ENCODE peak calls at places on chromosome 16, in five cellular contexts. One of them, this sample, is unnamed.

GRCh38 chr16:16096161-16096857 is 127.0 kb downstream of the ABCC6 start:
- DNase-seq in A549: no peak
- DNase-seq in H1: no peak
- DNase-seq in endothelial cell of umbilical vein: no peak
- DNase-seq in HCT116: no peak
- DNase-seq in this sample: no peak

GRCh38 chr16:49800876-49801275 is 55.0 kb downstream of the ZNF423 start:
- DNase-seq in H1: no peak
- DNase-seq in endothelial cell of umbilical vein: no peak
- DNase-seq in HCT116: no peak
- DNase-seq in A549: no peak
- DNase-seq in this sample: no peak

GRCh38 chr16:67092227-67092626 is 17.5 kb upstream of the PHAF1 start:
- DNase-seq in endothelial cell of umbilical vein: no peak
- DNase-seq in HCT116: no peak
- DNase-seq in A549: no peak
- DNase-seq in H1: no peak
- DNase-seq in this sample: no peak

GRCh38 chr16:35598696-35599332 is 2139.4 kb downstream of the TP53TG3F start:
- DNase-seq in endothelial cell of umbilical vein: no peak
- DNase-seq in H1: no peak
- DNase-seq in A549: peak; percentile 5
- DNase-seq in HCT116: peak; percentile 57
- DNase-seq in this sample: peak; percentile 15

GRCh38 chr16:49015189-49015540 is 266.5 kb downstream of the CBLN1 start:
- DNase-seq in endothelial cell of umbilical vein: no peak
- DNase-seq in H1: peak; percentile 47
- DNase-seq in A549: no peak
- DNase-seq in HCT116: no peak
- DNase-seq in this sample: no peak

GRCh38 chr16:81066700-81067099 is 10.3 kb downstream of the C16orf46 start:
- DNase-seq in H1: no peak
- DNase-seq in endothelial cell of umbilical vein: no peak
- DNase-seq in HCT116: no peak
- DNase-seq in A549: no peak
- DNase-seq in this sample: no peak

GRCh38 chr16:57619133-57619605 is 9.3 kb upstream of the ADGRG1 start:
- DNase-seq in H1: peak; percentile 38
- DNase-seq in HCT116: no peak
- DNase-seq in endothelial cell of umbilical vein: no peak
- DNase-seq in A549: no peak
- DNase-seq in this sample: no peak

GRCh38 chr16:56609463-56609921 is 1.1 kb downstream of the MT2A start:
- DNase-seq in A549: peak; percentile 53
- DNase-seq in H1: no peak
- DNase-seq in HCT116: peak; percentile 41
- DNase-seq in endothelial cell of umbilical vein: peak; percentile 82
- DNase-seq in this sample: peak; percentile 94

GRCh38 chr16:57091200-57091989 is 988 bp upstream of the CPNE2 start:
- DNase-seq in HCT116: peak; percentile 32
- DNase-seq in A549: peak; percentile 65
- DNase-seq in endothelial cell of umbilical vein: peak; percentile 40
- DNase-seq in H1: peak; percentile 81
- DNase-seq in this sample: peak; percentile 47

GRCh38 chr16:86324320-86324719 is 186.0 kb upstream of the FOXF1 start:
- DNase-seq in H1: no peak
- DNase-seq in endothelial cell of umbilical vein: no peak
- DNase-seq in A549: no peak
- DNase-seq in HCT116: no peak
- DNase-seq in this sample: no peak

GRCh38 chr16:10776280-10776679 is 32.6 kb downstream of the NUBP1 start:
- DNase-seq in endothelial cell of umbilical vein: no peak
- DNase-seq in HCT116: no peak
- DNase-seq in H1: no peak
- DNase-seq in A549: no peak
- DNase-seq in this sample: no peak

GRCh38 chr16:67666538-67667433 is at the start of the genes C16orf86 and ENKD1:
- DNase-seq in H1: peak; percentile 87
- DNase-seq in endothelial cell of umbilical vein: peak; percentile 73
- DNase-seq in A549: peak; percentile 62
- DNase-seq in HCT116: peak; percentile 32
- DNase-seq in this sample: peak; percentile 92

GRCh38 chr16:4415538-4416199 is 727 bp downstream of the CORO7 start:
- DNase-seq in H1: peak; percentile 67
- DNase-seq in A549: no peak
- DNase-seq in endothelial cell of umbilical vein: peak; percentile 43
- DNase-seq in HCT116: no peak
- DNase-seq in this sample: peak; percentile 90

GRCh38 chr16:16137110-16137509 is 86.2 kb downstream of the ABCC6 start:
- DNase-seq in HCT116: no peak
- DNase-seq in endothelial cell of umbilical vein: no peak
- DNase-seq in A549: no peak
- DNase-seq in H1: no peak
- DNase-seq in this sample: no peak

GRCh38 chr16:67454104-67454503 is 23.2 kb downstream of the HSD11B2 start:
- DNase-seq in HCT116: no peak
- DNase-seq in endothelial cell of umbilical vein: no peak
- DNase-seq in H1: no peak
- DNase-seq in A549: no peak
- DNase-seq in this sample: no peak

GRCh38 chr16:77780378-77780837 is 8.0 kb upstream of the VAT1L start:
- DNase-seq in endothelial cell of umbilical vein: peak; percentile 57
- DNase-seq in HCT116: peak; percentile 10
- DNase-seq in H1: no peak
- DNase-seq in A549: peak; percentile 59
- DNase-seq in this sample: no peak

GRCh38 chr16:4768549-4769305 is 1.8 kb upstream of the ZNF500 start:
- DNase-seq in endothelial cell of umbilical vein: peak; percentile 95
- DNase-seq in A549: peak; percentile 96
- DNase-seq in HCT116: peak; percentile 90
- DNase-seq in H1: peak; percentile 92
- DNase-seq in this sample: peak; percentile 94

GRCh38 chr16:1093284-1094123 is 2.5 kb downstream of the C1QTNF8 start:
- DNase-seq in endothelial cell of umbilical vein: no peak
- DNase-seq in H1: peak; percentile 76
- DNase-seq in A549: peak; percentile 78
- DNase-seq in HCT116: peak; percentile 69
- DNase-seq in this sample: no peak

GRCh38 chr16:85327731-85328664 is 215.7 kb upstream of the CIBAR2 start:
- DNase-seq in A549: no peak
- DNase-seq in HCT116: peak; percentile 39
- DNase-seq in endothelial cell of umbilical vein: peak; percentile 74
- DNase-seq in H1: peak; percentile 92
- DNase-seq in this sample: no peak

DNA sequence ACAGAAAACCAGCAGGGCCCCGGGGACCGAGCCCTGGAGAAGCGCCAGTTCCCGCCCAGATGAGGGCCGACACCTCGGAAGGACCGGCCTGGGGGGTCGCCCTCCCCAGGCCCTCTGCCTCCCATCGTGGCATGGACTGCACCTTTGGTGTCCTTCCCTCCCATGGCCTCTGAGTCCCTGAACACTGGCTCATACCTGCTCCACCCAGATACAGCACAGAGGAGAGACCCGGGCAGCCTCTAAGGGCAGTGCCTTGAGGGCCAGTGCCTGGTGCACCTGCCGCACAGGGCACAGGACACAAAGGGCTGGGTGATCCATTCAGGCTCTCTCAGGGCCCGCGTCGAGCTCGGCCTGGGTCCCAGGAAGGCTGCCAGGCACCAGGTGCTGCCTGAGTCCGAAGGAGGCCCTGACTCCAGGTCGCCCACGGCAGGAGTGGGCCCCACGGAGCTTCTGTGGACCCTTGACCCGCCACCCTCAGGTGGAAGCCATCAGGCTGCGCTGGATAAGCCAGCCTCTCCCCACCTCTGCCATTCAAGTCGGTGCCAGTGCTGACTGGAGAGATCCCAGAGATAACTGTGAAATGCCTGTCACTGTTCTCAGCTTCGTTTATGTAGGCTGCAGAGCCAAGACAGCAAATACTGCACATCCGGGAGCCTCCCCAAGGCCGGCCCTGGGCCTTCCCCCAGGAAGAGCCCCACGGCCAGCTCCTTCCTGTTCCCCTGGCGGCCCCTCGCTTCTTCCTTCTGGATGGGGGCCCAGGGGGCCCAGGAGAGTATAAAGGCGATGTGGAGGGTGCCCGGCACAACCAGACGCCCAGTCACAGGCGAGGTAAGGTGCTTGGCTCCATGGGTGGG is at the start of gene ZG16B:
- DNase-seq in endothelial cell of umbilical vein: no peak
- DNase-seq in HCT116: no peak
- DNase-seq in H1: no peak
- DNase-seq in A549: no peak
- DNase-seq in this sample: no peak
- H3K4me3 ChIP-seq in endothelial cell of umbilical vein: no peak within 1 kb of the TSS
- H3K4me3 ChIP-seq in HCT116: no peak within 1 kb of the TSS
- H3K4me3 ChIP-seq in H1: no peak within 1 kb of the TSS
- H3K4me3 ChIP-seq in A549: no peak within 1 kb of the TSS
- H3K4me3 ChIP-seq in this sample: no peak within 1 kb of the TSS

GRCh38 chr16:46801428-46802049 is 29.4 kb downstream of the C16orf87 start:
- DNase-seq in endothelial cell of umbilical vein: peak; percentile 18
- DNase-seq in A549: peak; percentile 37
- DNase-seq in H1: no peak
- DNase-seq in HCT116: no peak
- DNase-seq in this sample: peak; percentile 13
- TF ChIP-seq MAX in endothelial cell of umbilical vein: no peak
- TF ChIP-seq MAX in A549: no peak
- TF ChIP-seq MAX in H1: no peak
- TF ChIP-seq MAX in HCT116: no peak
- TF ChIP-seq MAX in this sample: no peak

GRCh38 chr16:88591577-88592021 is 21.4 kb downstream of the ZC3H18 start:
- DNase-seq in A549: no peak
- DNase-seq in HCT116: no peak
- DNase-seq in endothelial cell of umbilical vein: no peak
- DNase-seq in H1: no peak
- DNase-seq in this sample: peak; percentile 29
- H3K4me3 ChIP-seq in A549: no peak overlapping the region
- H3K4me3 ChIP-seq in HCT116: no peak overlapping the region
- H3K4me3 ChIP-seq in endothelial cell of umbilical vein: no peak overlapping the region
- H3K4me3 ChIP-seq in H1: no peak overlapping the region
- H3K4me3 ChIP-seq in this sample: no peak overlapping the region

GRCh38 chr16:21685034-21685455 is 21.3 kb downstream of the OTOA start:
- DNase-seq in endothelial cell of umbilical vein: no peak
- DNase-seq in HCT116: no peak
- DNase-seq in A549: no peak
- DNase-seq in H1: peak; percentile 83
- DNase-seq in this sample: peak; percentile 36
- TF ChIP-seq MAX in endothelial cell of umbilical vein: no peak
- TF ChIP-seq MAX in HCT116: no peak
- TF ChIP-seq MAX in A549: no peak
- TF ChIP-seq MAX in H1: peak; percentile 86
- TF ChIP-seq MAX in this sample: peak; percentile 81

GRCh38 chr16:28280881-28281836 is 11.2 kb upstream of the SBK1 start:
- DNase-seq in A549: peak; percentile 34
- DNase-seq in HCT116: no peak
- DNase-seq in H1: no peak
- DNase-seq in endothelial cell of umbilical vein: no peak
- DNase-seq in this sample: peak; percentile 33

GRCh38 chr16:28279006-28279405 is 13.3 kb upstream of the SBK1 start:
- DNase-seq in HCT116: no peak
- DNase-seq in H1: no peak
- DNase-seq in endothelial cell of umbilical vein: no peak
- DNase-seq in A549: no peak
- DNase-seq in this sample: peak; percentile 18

GRCh38 chr16:28283798-28284577 is 8.3 kb upstream of the SBK1 start:
- DNase-seq in A549: no peak
- DNase-seq in H1: no peak
- DNase-seq in HCT116: no peak
- DNase-seq in endothelial cell of umbilical vein: no peak
- DNase-seq in this sample: no peak

GRCh38 chr16:28282045-28282444 is 10.3 kb upstream of the SBK1 start:
- DNase-seq in A549: no peak
- DNase-seq in H1: no peak
- DNase-seq in endothelial cell of umbilical vein: no peak
- DNase-seq in HCT116: no peak
- DNase-seq in this sample: no peak

GRCh38 chr16:28283173-28283572 is 9.2 kb upstream of the SBK1 start:
- DNase-seq in HCT116: no peak
- DNase-seq in endothelial cell of umbilical vein: no peak
- DNase-seq in A549: no peak
- DNase-seq in H1: no peak
- DNase-seq in this sample: no peak
- H3K4me3 ChIP-seq in HCT116: no peak overlapping the region
- H3K4me3 ChIP-seq in endothelial cell of umbilical vein: no peak overlapping the region
- H3K4me3 ChIP-seq in A549: no peak overlapping the region
- H3K4me3 ChIP-seq in H1: no peak overlapping the region
- H3K4me3 ChIP-seq in this sample: no peak overlapping the region

GRCh38 chr16:30087181-30087898 is 4.4 kb downstream of the TBX6 start:
- DNase-seq in A549: no peak
- DNase-seq in H1: no peak
- DNase-seq in HCT116: no peak
- DNase-seq in endothelial cell of umbilical vein: no peak
- DNase-seq in this sample: peak; percentile 61

GRCh38 chr16:30085247-30085646 is 6.5 kb downstream of the TBX6 start:
- DNase-seq in H1: no peak
- DNase-seq in HCT116: no peak
- DNase-seq in A549: no peak
- DNase-seq in endothelial cell of umbilical vein: no peak
- DNase-seq in this sample: no peak

GRCh38 chr16:30084816-30085159 is 6.9 kb downstream of the TBX6 start:
- DNase-seq in H1: no peak
- DNase-seq in endothelial cell of umbilical vein: no peak
- DNase-seq in A549: no peak
- DNase-seq in HCT116: no peak
- DNase-seq in this sample: no peak

GRCh38 chr16:30085820-30086219 is 5.9 kb downstream of the TBX6 start:
- DNase-seq in A549: no peak
- DNase-seq in H1: no peak
- DNase-seq in HCT116: no peak
- DNase-seq in endothelial cell of umbilical vein: no peak
- DNase-seq in this sample: no peak

GRCh38 chr16:30086291-30087140 is 5.2 kb downstream of the TBX6 start:
- DNase-seq in H1: no peak
- DNase-seq in HCT116: no peak
- DNase-seq in A549: no peak
- DNase-seq in endothelial cell of umbilical vein: no peak
- DNase-seq in this sample: no peak
- TF ChIP-seq MAX in H1: no peak
- TF ChIP-seq MAX in HCT116: no peak
- TF ChIP-seq MAX in A549: no peak
- TF ChIP-seq MAX in endothelial cell of umbilical vein: no peak
- TF ChIP-seq MAX in this sample: no peak

GRCh38 chr16:72256398-72257048 is 84.6 kb upstream of the PMFBP1 start:
- DNase-seq in A549: no peak
- DNase-seq in HCT116: no peak
- DNase-seq in endothelial cell of umbilical vein: no peak
- DNase-seq in H1: no peak
- DNase-seq in this sample: no peak
- H3K4me3 ChIP-seq in A549: no peak overlapping the region
- H3K4me3 ChIP-seq in HCT116: no peak overlapping the region
- H3K4me3 ChIP-seq in endothelial cell of umbilical vein: no peak overlapping the region
- H3K4me3 ChIP-seq in H1: no peak overlapping the region
- H3K4me3 ChIP-seq in this sample: no peak overlapping the region

This sample was measured in NB4.